ENCODE peak calls at places on chromosomes 16 and 17, in six cellular contexts. A, P, H, R, O and L are unnamed samples.

GRCh38 chr17:33438136-33438535 is 145.0 kb upstream of the ASIC2 start:
- DNase-seq in O (no peak), A (no peak), H (no peak), P (no peak), R (no peak), L (no peak)

GRCh38 chr16:10754941-10755340 is 11.3 kb downstream of the NUBP1 start:
- DNase-seq in A (no peak), H (no peak), P (no peak), R (no peak), O (no peak), L (no peak)

GRCh38 chr16:55482056-55482455 is 3.1 kb downstream of the MMP2 start:
- DNase-seq in R (no peak), A (no peak), O (no peak), P (no peak), H (no peak), L (no peak)

GRCh38 chr17:41013606-41014005 is 4.7 kb upstream of the KRTAP3-1 start:
- DNase-seq in P (no peak), H (peak; percentile 46), A (no peak), O (no peak), R (no peak), L (no peak)

GRCh38 chr16:86868070-86868469 is 289.7 kb downstream of the FOXL1 start:
- DNase-seq in R (no peak), H (no peak), O (no peak), A (no peak), P (no peak), L (no peak)

GRCh38 chr17:28983286-28984240 is 22.3 kb downstream of the SEZ6 start:
- DNase-seq in A (no peak), R (no peak), O (no peak), P (no peak), H (no peak), L (no peak)

GRCh38 chr16:6377956-6378355 is 954.7 kb upstream of the RBFOX1 start:
- DNase-seq in P (no peak), O (no peak), A (no peak), H (no peak), R (no peak), L (no peak)

GRCh38 chr17:14621826-14622621 is 321.1 kb downstream of the HS3ST3B1 start:
- DNase-seq in H (no peak), P (no peak), A (no peak), O (no peak), R (no peak), L (peak; percentile 93)

GRCh38 chr17:4823373-4824089 is 9.6 kb upstream of the MINK1 start:
- DNase-seq in O (no peak), R (no peak), P (no peak), A (no peak), H (no peak), L (no peak)

GRCh38 chr17:32388613-32389459 is 38.9 kb downstream of the ZNF207 start:
- DNase-seq in R (no peak), O (no peak), H (no peak), A (no peak), P (no peak), L (no peak)